ENCODE peak calls at places on chromosomes 1 and 21, in eight cellular contexts. F is NB4, Q is stomach, T is A549, R is adrenal gland, C is heart left ventricle, M is transverse colon, G is H54. H is an unnamed sample.

GRCh38 chr1:209375097-209375496 is 208.4 kb upstream of the CAMK1G start:
- DNase-seq in F (no peak), Q (no peak), T (no peak), R (no peak), C (no peak), M (no peak), G (no peak), H (no peak)

GRCh38 chr1:232905324-232906034 is 44.9 kb upstream of the NTPCR start:
- DNase-seq in F (peak; percentile 59), Q (no peak), T (no peak), R (no peak), C (no peak), M (no peak), G (no peak), H (no peak)

GRCh38 chr1:149927535-149928387 is at the start of gene SF3B4:
- DNase-seq in F (peak; percentile 95), Q (peak; percentile 97), T (peak; percentile 82), R (peak; percentile 94), C (peak; percentile 97), M (peak; percentile 97), G (peak; percentile 72), H (peak; percentile 96)

GRCh38 chr1:221727146-221728036 is 14.5 kb downstream of the DUSP10 start:
- DNase-seq in F (no peak), Q (no peak), T (no peak), R (no peak), C (no peak), M (no peak), G (no peak), H (no peak)

GRCh38 chr1:50447961-50448360 is 24.7 kb upstream of the DMRTA2 start:
- DNase-seq in F (no peak), Q (no peak), T (no peak), R (no peak), C (no peak), M (no peak), G (no peak), H (no peak)

GRCh38 chr1:167333703-167334102 is 113.0 kb downstream of the POU2F1 start:
- DNase-seq in F (no peak), Q (no peak), T (no peak), R (no peak), C (no peak), M (no peak), G (no peak), H (no peak)

GRCh38 chr1:230235876-230236275 is 168.8 kb downstream of the GALNT2 start:
- DNase-seq in F (no peak), Q (no peak), T (no peak), R (no peak), C (no peak), M (no peak), G (no peak), H (no peak)

GRCh38 chr1:208061118-208061517 is 150.2 kb upstream of the CD34 start:
- DNase-seq in F (no peak), Q (no peak), T (no peak), R (no peak), C (no peak), M (no peak), G (no peak), H (no peak)

DNA sequence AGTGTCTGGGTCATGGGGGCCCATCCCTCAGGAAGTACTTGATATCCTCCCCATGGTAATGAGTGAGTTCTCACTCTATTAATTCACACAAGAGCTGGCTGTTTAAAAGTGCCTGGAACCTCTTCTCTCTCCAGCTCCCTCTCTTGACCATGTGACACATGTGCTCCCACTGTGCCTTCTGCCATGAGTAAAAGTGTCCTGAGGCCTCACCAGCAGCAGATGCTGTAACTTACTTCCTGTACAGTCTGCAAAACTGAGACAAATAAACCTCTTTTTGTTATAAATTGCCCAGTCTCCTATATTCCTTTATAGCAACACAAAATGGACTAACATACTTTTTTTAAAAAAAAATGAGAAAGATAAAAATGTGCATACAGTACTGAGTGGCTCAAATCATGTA is 24.0 kb downstream of the PUM1 start:
- DNase-seq in F (peak; percentile 48), Q (no peak), T (no peak), R (no peak), C (no peak), M (no peak), G (no peak), H (peak; percentile 14)
- TF ChIP-seq POLR2A in F (no peak), Q (no peak), T (no peak), R (no peak), C (no peak), M (no peak), G (no peak), H (no peak)

GRCh38 chr1:161391611-161392010 is 23.9 kb upstream of the CFAP126 start:
- DNase-seq in F (no peak), Q (no peak), T (no peak), R (no peak), C (no peak), M (no peak), G (no peak), H (no peak)

GRCh38 chr1:161390559-161390858 is 22.8 kb upstream of the CFAP126 start:
- DNase-seq in F (no peak), Q (no peak), T (no peak), R (no peak), C (no peak), M (no peak), G (no peak), H (no peak)

GRCh38 chr1:161388639-161389038 is 21.0 kb upstream of the CFAP126 start:
- DNase-seq in F (peak; percentile 29), Q (no peak), T (no peak), R (no peak), C (no peak), M (no peak), G (no peak), H (peak; percentile 16)

DNA sequence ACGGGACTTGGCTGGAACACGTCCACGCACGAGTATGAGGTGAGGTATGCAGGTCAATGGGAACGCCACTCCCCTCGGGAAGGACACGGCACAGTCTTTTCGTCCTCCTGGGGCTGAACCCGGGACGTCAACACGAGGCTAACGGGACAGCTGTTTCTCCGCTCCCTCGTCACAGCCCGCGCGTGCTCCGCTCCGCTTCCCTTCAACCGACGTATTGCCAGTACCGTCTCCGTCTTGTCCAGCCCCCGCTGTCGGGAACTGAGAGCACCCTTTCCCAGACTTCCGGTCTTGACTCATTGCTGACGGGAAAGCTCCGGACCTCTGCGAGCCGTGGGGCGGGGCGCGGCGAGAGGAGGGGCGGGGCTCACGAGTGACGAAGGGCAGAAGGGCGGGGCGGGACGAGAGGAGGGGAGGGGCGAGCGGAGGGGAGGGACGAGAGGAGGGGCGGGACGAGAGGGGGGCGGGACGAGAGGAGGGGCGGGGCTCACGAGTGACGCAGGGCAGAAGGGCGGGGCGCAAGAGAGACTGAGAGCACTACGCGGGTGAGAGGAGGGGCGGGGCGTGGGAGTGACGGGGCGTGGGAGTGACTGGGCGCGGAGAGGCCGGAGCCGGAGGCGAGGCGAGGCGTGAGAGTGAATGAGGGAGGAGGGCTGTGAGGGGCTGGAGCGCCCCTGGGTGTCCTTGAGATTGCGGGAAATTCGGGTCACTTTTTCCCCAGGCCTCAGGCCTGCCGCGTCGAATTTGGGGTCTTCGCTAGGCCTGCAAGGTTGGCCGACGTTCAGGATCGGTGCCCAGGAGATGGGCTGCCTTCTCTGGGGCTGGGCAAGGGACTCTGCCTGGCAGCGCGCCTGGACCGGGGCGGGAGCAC is 22.2 kb upstream of the CFAP126 start:
- DNase-seq in F (peak; percentile 93), Q (peak; percentile 98), T (peak; percentile 93), R (peak; percentile 97), C (peak; percentile 98), M (peak; percentile 99), G (peak; percentile 87), H (peak; percentile 97)
- TF ChIP-seq POLR2A in F (peak; percentile 79), Q (peak; percentile 26), T (peak; percentile 97), R (peak; percentile 86), C (peak; percentile 83), M (peak; percentile 94), G (peak; percentile 97), H (peak; percentile 95)

GRCh38 chr1:155104605-155105534 is 22.8 kb upstream of the EFNA1 start:
- DNase-seq in F (no peak), Q (no peak), T (no peak), R (no peak), C (no peak), M (no peak), G (no peak), H (no peak)

GRCh38 chr1:155105604-155106011 is 22.1 kb upstream of the EFNA1 start:
- DNase-seq in F (no peak), Q (peak; percentile 87), T (no peak), R (no peak), C (peak; percentile 47), M (peak; percentile 55), G (no peak), H (no peak)

GRCh38 chr1:155106862-155107261 is 20.8 kb upstream of the EFNA1 start:
- DNase-seq in F (no peak), Q (no peak), T (no peak), R (no peak), C (no peak), M (no peak), G (no peak), H (no peak)

GRCh38 chr1:155110381-155110780 is 17.3 kb upstream of the EFNA1 start:
- DNase-seq in F (no peak), Q (no peak), T (no peak), R (no peak), C (no peak), M (no peak), G (no peak), H (no peak)

DNA sequence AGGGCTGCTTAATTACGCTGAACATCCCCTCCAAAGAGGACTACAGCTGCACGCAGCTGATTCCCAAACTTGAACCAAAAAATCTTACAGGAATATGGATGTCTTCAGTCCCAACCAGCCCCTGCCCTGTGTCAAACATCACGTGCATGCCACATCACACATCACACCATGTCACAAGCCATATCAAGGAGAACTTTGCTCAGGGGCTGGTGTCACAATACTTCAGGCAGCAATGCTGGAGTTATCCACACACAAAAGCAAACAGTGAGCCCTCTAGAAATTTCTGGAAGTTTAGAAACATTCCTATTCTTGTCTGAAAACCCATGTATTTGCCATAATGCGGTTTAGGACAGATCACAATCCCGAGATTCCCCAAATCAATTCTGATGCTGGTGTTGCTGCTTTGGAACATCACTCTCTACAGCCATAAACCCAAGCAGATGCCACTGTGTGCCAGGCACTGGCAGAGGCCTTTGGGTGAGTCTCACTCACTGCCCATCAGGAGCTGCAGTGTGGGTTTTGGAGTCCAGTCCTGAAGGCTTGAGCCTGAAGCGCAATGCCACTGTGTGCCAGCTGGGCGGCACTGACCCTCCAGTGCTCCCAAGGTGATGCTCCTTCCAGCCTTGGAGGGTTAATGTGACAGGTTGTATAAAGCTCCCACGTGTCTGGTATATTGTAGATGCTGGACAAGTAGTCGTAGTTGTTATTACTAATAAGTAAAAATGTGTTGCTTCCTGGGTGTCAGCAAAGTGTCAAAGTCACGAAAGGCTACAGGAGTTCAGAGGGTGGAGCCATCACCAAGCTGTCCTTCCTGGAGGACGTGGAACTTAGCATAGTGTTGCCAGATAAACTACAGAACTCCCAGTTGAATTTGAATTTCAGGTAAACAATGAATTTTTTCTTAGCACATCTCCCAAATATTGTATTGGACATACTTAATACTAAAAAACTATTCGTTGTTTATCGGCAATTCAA is 20.1 kb upstream of the EFNA1 start:
- DNase-seq in F (no peak), Q (no peak), T (no peak), R (no peak), C (no peak), M (no peak), G (no peak), H (no peak)
- TF ChIP-seq POLR2A in F (no peak), Q (no peak), T (no peak), R (no peak), C (no peak), M (no peak), G (no peak), H (no peak)

GRCh38 chr1:32500387-32501209 is 35.7 kb downstream of the ZBTB8B start:
- DNase-seq in F (peak; percentile 79), Q (peak; percentile 70), T (peak; percentile 72), R (peak; percentile 64), C (peak; percentile 79), M (peak; percentile 72), G (peak; percentile 77), H (peak; percentile 61)
- TF ChIP-seq POLR2A in F (peak; percentile 27), Q (no peak), T (no peak), R (peak; percentile 76), C (no peak), M (no peak), G (no peak), H (no peak)

GRCh38 chr21:42040411-42041180 is 30.4 kb upstream of the ZBTB21 start:
- DNase-seq in F (no peak), Q (no peak), T (peak; percentile 57), R (no peak), C (no peak), M (no peak), G (peak; percentile 99), H (no peak)
- TF ChIP-seq POLR2A in F (no peak), Q (no peak), T (no peak), R (no peak), C (no peak), M (no peak), G (no peak), H (no peak)